ENCODE peak calls at places on chromosome X, in seven cellular contexts. B, C, Y, E, Z, K and D are unnamed samples.

GRCh38 chrX:116872931-116873330 is 410.2 kb upstream of the CT83 start:
- DNase-seq in Y (no peak), C (no peak), Z (peak), K (no peak), E (no peak), B (no peak), D (no peak)

GRCh38 chrX:134622056-134622812 is 36.0 kb downstream of the PLAC1 start:
- DNase-seq in C (no peak), K (no peak), E (peak), Z (peak), Y (peak), B (no peak), D (peak)

GRCh38 chrX:114976321-114976720 is 41.1 kb downstream of the IL13RA2 start:
- DNase-seq in B (no peak), Y (no peak), Z (no peak), C (no peak), E (no peak), K (no peak), D (no peak)

GRCh38 chrX:125293792-125294780 is 25.6 kb upstream of the TEX13C start:
- DNase-seq in Y (no peak), K (no peak), Z (no peak), B (no peak), E (no peak), C (no peak), D (no peak)

GRCh38 chrX:650801-651200 is 20.2 kb downstream of the SHOX start:
- DNase-seq in K (no peak), Y (no peak), E (no peak), B (no peak), Z (no peak), C (no peak), D (no peak)

GRCh38 chrX:41923925-41924693 is 755 bp upstream of the CASK start:
- DNase-seq in E (no peak), Y (peak), K (no peak), C (peak), B (peak), Z (peak), D (peak)

GRCh38 chrX:9515464-9515863 is 50.6 kb downstream of the TBL1X start:
- DNase-seq in K (no peak), B (no peak), E (no peak), C (no peak), Y (no peak), Z (no peak), D (no peak)

GRCh38 chrX:154596290-154596929 is 11.5 kb downstream of the CTAG1A start:
- DNase-seq in E (no peak), C (no peak), Y (peak), K (no peak), Z (peak), B (no peak), D (peak)

GRCh38 chrX:48540015-48540350 is 469 bp downstream of the TBC1D25 start:
- DNase-seq in Z (peak), Y (peak), B (peak), K (peak), C (no peak), E (no peak), D (no peak)

GRCh38 chrX:13048265-13048664 is 3.8 kb upstream of the FAM9C start:
- DNase-seq in K (no peak), C (no peak), Z (peak), B (peak), Y (no peak), E (no peak), D (no peak)

GRCh38 chrX:65587616-65588526 is 53.3 kb upstream of the LAS1L start:
- DNase-seq in Z (peak), E (no peak), K (no peak), B (no peak), Y (no peak), C (peak), D (no peak)

GRCh38 chrX:18353931-18354368 is 538 bp downstream of the SCML2 start:
- DNase-seq in K (peak), Z (no peak), E (no peak), C (no peak), Y (peak), B (no peak), D (peak)

GRCh38 chrX:33908074-33908473 is 224.0 kb downstream of the FAM47A start:
- DNase-seq in C (no peak), E (no peak), B (no peak), K (no peak), Y (no peak), Z (no peak), D (no peak)

GRCh38 chrX:148133099-148133725 is 152.1 kb downstream of the FMR1NB start:
- DNase-seq in B (no peak), Y (no peak), E (no peak), K (no peak), C (no peak), Z (no peak), D (no peak)

GRCh38 chrX:138765061-138765460 is 53.5 kb upstream of the FGF13 start:
- DNase-seq in B (no peak), Z (no peak), C (no peak), Y (no peak), K (no peak), E (no peak), D (no peak)

GRCh38 chrX:2243913-2244460 is 256.8 kb downstream of the DHRSX start:
- DNase-seq in B (no peak), E (no peak), C (no peak), K (no peak), Y (no peak), Z (no peak), D (no peak)

GRCh38 chrX:119763175-119763574 is 4.8 kb downstream of the SOWAHD start:
- DNase-seq in K (no peak), Y (no peak), C (no peak), E (no peak), B (no peak), Z (peak), D (no peak)

GRCh38 chrX:10350991-10351390 is 194.2 kb downstream of the CLCN4 start:
- DNase-seq in C (no peak), Z (peak), Y (no peak), E (no peak), K (no peak), B (no peak), D (no peak)

GRCh38 chrX:103607385-103608304 is at the start of gene TCEAL3:
- DNase-seq in Z (no peak), K (peak), E (no peak), B (peak), Y (peak), C (peak), D (peak)